ENCODE peak calls at places on chromosomes 12 and 14, in six cellular contexts. T, G, D, P, V and N are unnamed samples.

GRCh38 chr12:27864521-27864920 is 84.5 kb upstream of the MANSC4 start:
- DNase-seq in T (peak; percentile 34), G (no peak), V (no peak), D (no peak), P (no peak), N (no peak)

GRCh38 chr12:18589316-18589715 is 148.5 kb downstream of the PLCZ1 start:
- DNase-seq in G (no peak), T (no peak), P (no peak), D (no peak), V (no peak), N (no peak)

GRCh38 chr12:42118136-42118879 is 26.4 kb downstream of the GXYLT1 start:
- DNase-seq in P (no peak), G (no peak), V (no peak), D (no peak), T (no peak), N (no peak)

GRCh38 chr12:52347016-52347415 is 20.3 kb downstream of the KRT85 start:
- DNase-seq in P (no peak), G (no peak), V (no peak), T (no peak), D (no peak), N (no peak)

GRCh38 chr12:58202933-58203713 is 261.8 kb downstream of the ATP23 start:
- DNase-seq in V (no peak), P (no peak), T (peak; percentile 90), D (no peak), G (no peak), N (no peak)

GRCh38 chr12:128761305-128761880 is 62.4 kb downstream of the SLC15A4 start:
- DNase-seq in G (no peak), P (no peak), T (no peak), D (no peak), V (no peak), N (no peak)

GRCh38 chr12:104090685-104091084 is 26.4 kb downstream of the HCFC2 start:
- DNase-seq in G (no peak), V (peak; percentile 34), D (no peak), P (no peak), T (no peak), N (no peak)

GRCh38 chr12:6324936-6325750 is 14.7 kb downstream of the PLEKHG6 start:
- DNase-seq in P (no peak), D (no peak), G (no peak), V (no peak), T (peak; percentile 19), N (no peak)

GRCh38 chr12:109467978-109468676 is 9.0 kb downstream of the KCTD10 start:
- DNase-seq in D (no peak), G (no peak), T (no peak), P (no peak), V (no peak), N (no peak)

GRCh38 chr12:6769003-6769389 is 2.8 kb downstream of the PTMS start:
- DNase-seq in P (no peak), T (peak; percentile 33), V (peak; percentile 81), D (no peak), G (peak; percentile 43), N (no peak)

GRCh38 chr12:113903381-113903863 is 62.7 kb downstream of the RBM19 start:
- DNase-seq in T (no peak), G (no peak), D (no peak), P (no peak), V (no peak), N (no peak)

GRCh38 chr12:52045794-52046199 is 5.4 kb upstream of the NR4A1 start:
- DNase-seq in V (no peak), G (no peak), T (peak; percentile 42), D (peak; percentile 72), P (no peak), N (no peak)

GRCh38 chr14:24139272-24139934 is 2.0 kb downstream of the EMC9 start:
- DNase-seq in T (no peak), G (no peak), P (no peak), V (no peak), D (no peak), N (no peak)

GRCh38 chr12:1634590-1635191 is 5.7 kb downstream of the WNT5B start:
- DNase-seq in V (peak; percentile 74), G (peak; percentile 82), T (peak; percentile 65), P (peak; percentile 75), D (peak; percentile 87), N (peak; percentile 41)

GRCh38 chr14:38199768-38200167 is 7.9 kb upstream of the SSTR1 start:
- DNase-seq in P (no peak), T (no peak), D (no peak), V (no peak), G (no peak), N (no peak)

GRCh38 chr14:72739446-72740405 is 154.2 kb downstream of the DPF3 start:
- DNase-seq in D (no peak), V (no peak), P (no peak), G (no peak), T (no peak), N (no peak)

GRCh38 chr12:104632724-104633181 is 176.0 kb downstream of the CHST11 start:
- DNase-seq in D (no peak), V (no peak), G (no peak), P (no peak), T (no peak), N (no peak)

GRCh38 chr12:32671930-32672785 is 6.9 kb upstream of the DNM1L start:
- DNase-seq in G (no peak), P (no peak), D (peak; percentile 61), V (peak; percentile 55), T (peak; percentile 85), N (no peak)

GRCh38 chr12:111841236-111841749 is 735 bp upstream of the MAPKAPK5 start:
- DNase-seq in D (no peak), T (peak; percentile 63), P (no peak), V (no peak), G (no peak), N (no peak)

GRCh38 chr14:53517276-53517960 is 364.3 kb upstream of the DDHD1 start:
- DNase-seq in D (no peak), G (no peak), V (no peak), T (no peak), P (no peak), N (no peak)

GRCh38 chr14:96349286-96350075 is 13.7 kb downstream of the ATG2B start:
- DNase-seq in P (no peak), D (no peak), G (no peak), T (no peak), V (no peak), N (peak; percentile 29)

GRCh38 chr12:121004253-121004815 is 12.0 kb downstream of the C12orf43 start:
- DNase-seq in V (no peak), G (no peak), T (no peak), P (no peak), D (no peak), N (no peak)

GRCh38 chr12:114163766-114164165 is 197.6 kb upstream of the RBM19 start:
- DNase-seq in D (no peak), T (no peak), V (no peak), P (no peak), G (no peak), N (peak; percentile 2)

GRCh38 chr12:5856692-5857091 is 88.4 kb downstream of the ANO2 start:
- DNase-seq in D (no peak), P (no peak), T (no peak), V (no peak), G (no peak), N (no peak)

GRCh38 chr14:105041841-105042765 is 21.2 kb upstream of the CDCA4 start:
- DNase-seq in T (no peak), G (no peak), D (no peak), V (no peak), P (no peak), N (no peak)

GRCh38 chr12:70393787-70394519 is 27.9 kb downstream of the KCNMB4 start:
- DNase-seq in D (no peak), T (no peak), V (no peak), G (no peak), P (no peak), N (peak; percentile 42)
- H3K27ac ChIP-seq in D (no peak overlapping the region), T (no peak overlapping the region), V (no peak overlapping the region), G (no peak overlapping the region), P (no peak overlapping the region), N (no peak overlapping the region)

GRCh38 chr12:12010277-12011031 is 60.3 kb upstream of the BCL2L14 start:
- DNase-seq in T (no peak), G (peak; percentile 43), D (peak; percentile 70), V (no peak), P (peak; percentile 42), N (no peak)
- H3K4me1 ChIP-seq in T (no peaks in the 10 kb centered on the region), G (no peaks in the 10 kb centered on the region), D (peaks cover 5% of the 10 kb centered on the region), V (no peaks in the 10 kb centered on the region), P (peaks cover 6% of the 10 kb centered on the region), N (peaks cover 19% of the 10 kb centered on the region)

DNA sequence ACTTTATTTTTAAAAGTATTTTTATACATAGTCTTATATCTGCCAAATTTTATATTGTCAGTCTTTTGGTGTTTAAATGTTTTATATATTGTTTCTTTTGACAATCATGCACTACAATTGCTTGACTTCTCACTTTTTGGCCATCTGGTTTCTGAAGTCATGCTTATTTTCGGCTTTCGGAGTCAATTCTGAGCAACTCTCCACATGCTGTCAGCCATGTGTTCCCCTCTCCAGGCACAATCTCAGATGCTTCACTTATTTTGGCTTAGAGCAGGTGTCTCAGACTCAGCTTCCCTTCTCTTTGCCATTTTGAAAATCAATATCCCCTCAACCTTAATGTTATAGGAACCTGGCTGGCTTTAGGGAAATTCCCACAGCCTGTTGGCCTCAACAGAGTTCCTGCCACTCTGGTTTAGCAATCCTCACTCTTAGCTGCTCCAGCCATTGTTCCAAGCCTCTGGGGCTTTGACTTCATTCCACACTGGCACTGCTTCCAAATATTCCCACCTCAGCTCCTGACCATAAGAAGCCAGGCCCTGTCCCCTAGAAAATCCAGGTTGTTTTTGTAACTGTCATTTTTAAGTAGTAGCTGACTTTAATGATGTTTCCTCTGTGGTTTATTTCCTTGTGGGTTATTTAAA is 125.5 kb upstream of the FAR2 start:
- DNase-seq in G (no peak), T (no peak), D (no peak), V (no peak), P (no peak), N (no peak)
- TF ChIP-seq CTCF in G (no peak), T (no peak), D (no peak), V (no peak), P (no peak), N (no peak)

GRCh38 chr12:65536876-65537661 is 258.6 kb downstream of the MSRB3 start:
- DNase-seq in G (no peak), P (peak; percentile 52), D (no peak), T (peak; percentile 94), V (peak; percentile 18), N (peak; percentile 100)
- H3K27ac ChIP-seq in G (no peak overlapping the region), P (no peak overlapping the region), D (no peak overlapping the region), T (peak overlapping the region; percentile 98), V (no peak overlapping the region), N (peak overlapping the region; percentile 57)